ENCODE peak calls at places on chromosomes 16 and 17, in six cellular contexts. N is psoas muscle; B is pancreas; R is fibroblast of the aortic adventitia; S is fibroblast of pulmonary artery; M is CD4-positive, alpha-beta T cell. P is an unnamed sample.

GRCh38 chr16:11066231-11066870 is 122.0 kb downstream of the CLEC16A start:
- DNase-seq in N (no peak), B (no peak), R (no peak), S (no peak), M (no peak), P (no peak)

GRCh38 chr16:86865866-86866675 is 287.7 kb downstream of the FOXL1 start:
- DNase-seq in N (peak), B (no peak), R (no peak), S (peak), M (no peak), P (no peak)

GRCh38 chr17:82061047-82061925 is 4.3 kb downstream of the DUS1L start:
- DNase-seq in N (peak), B (no peak), R (no peak), S (no peak), M (no peak), P (no peak)

GRCh38 chr17:17412331-17412730 is 64.5 kb upstream of the MED9 start:
- DNase-seq in N (no peak), B (no peak), R (peak), S (peak), M (no peak), P (no peak)

GRCh38 chr17:13474073-13474800 is 127.5 kb downstream of the HS3ST3A1 start:
- DNase-seq in N (no peak), B (no peak), R (no peak), S (no peak), M (no peak), P (no peak)

GRCh38 chr16:51807551-51807950 is 656.5 kb upstream of the SALL1 start:
- DNase-seq in N (no peak), B (no peak), R (no peak), S (no peak), M (no peak), P (no peak)

GRCh38 chr17:28507567-28508195 is 1.5 kb downstream of the FOXN1 start:
- DNase-seq in N (no peak), B (no peak), R (no peak), S (no peak), M (no peak), P (no peak)

GRCh38 chr16:3459401-3460090 is 16.1 kb downstream of the NAA60 start:
- DNase-seq in N (no peak), B (no peak), R (peak), S (no peak), M (no peak), P (no peak)

GRCh38 chr17:17387461-17388362 is 84.5 kb downstream of the NT5M start:
- DNase-seq in N (no peak), B (peak), R (no peak), S (no peak), M (no peak), P (peak)

GRCh38 chr17:17729620-17730249 is 48.5 kb downstream of the RAI1 start:
- DNase-seq in N (no peak), B (no peak), R (no peak), S (no peak), M (peak), P (no peak)

GRCh38 chr17:65523411-65523810 is 38.0 kb downstream of the AXIN2 start:
- DNase-seq in N (no peak), B (no peak), R (no peak), S (peak), M (no peak), P (no peak)

GRCh38 chr17:19727466-19728113 is 11.2 kb upstream of the SLC47A2 start:
- DNase-seq in N (peak), B (peak), R (peak), S (peak), M (no peak), P (no peak)

GRCh38 chr17:29292071-29292991 is 1.6 kb downstream of the NUFIP2 start:
- DNase-seq in N (peak), B (peak), R (peak), S (peak), M (peak), P (peak)

GRCh38 chr16:24834459-24835335 is 11.1 kb upstream of the SLC5A11 start:
- DNase-seq in N (no peak), B (no peak), R (peak), S (peak), M (no peak), P (no peak)

GRCh38 chr16:84848991-84849634 is 29.3 kb downstream of the CRISPLD2 start:
- DNase-seq in N (no peak), B (no peak), R (no peak), S (no peak), M (no peak), P (no peak)

GRCh38 chr17:45403906-45404490 is 28.7 kb downstream of the ARHGAP27 start:
- DNase-seq in N (no peak), B (no peak), R (no peak), S (no peak), M (no peak), P (no peak)

GRCh38 chr16:66294507-66294906 is 72.0 kb upstream of the CDH5 start:
- DNase-seq in N (no peak), B (no peak), R (no peak), S (no peak), M (no peak), P (no peak)

GRCh38 chr17:64406321-64407200 is 15.9 kb upstream of the PECAM1 start:
- DNase-seq in N (no peak), B (no peak), R (no peak), S (peak), M (no peak), P (no peak)

GRCh38 chr16:3012828-3013420 is at the start of gene CLDN9:
- DNase-seq in N (no peak), B (no peak), R (no peak), S (no peak), M (no peak), P (peak)

GRCh38 chr16:4010225-4011158 is 105.8 kb downstream of the ADCY9 start:
- DNase-seq in N (no peak), B (no peak), R (no peak), S (no peak), M (no peak), P (no peak)

GRCh38 chr17:56599566-56599965 is 6.1 kb downstream of the NOG start:
- DNase-seq in N (no peak), B (no peak), R (no peak), S (no peak), M (peak), P (no peak)

GRCh38 chr16:876523-877241 is 76.1 kb upstream of the GNG13 start:
- DNase-seq in N (peak), B (no peak), R (no peak), S (no peak), M (no peak), P (no peak)

GRCh38 chr16:77373726-77374125 is 61.1 kb downstream of the ADAMTS18 start:
- DNase-seq in N (no peak), B (no peak), R (no peak), S (no peak), M (no peak), P (no peak)

GRCh38 chr17:80792373-80792781 is 199.3 kb upstream of the CHMP6 start:
- DNase-seq in N (no peak), B (no peak), R (no peak), S (peak), M (no peak), P (no peak)

GRCh38 chr16:73122604-73123386 is 74.9 kb upstream of the ZFHX3 start:
- DNase-seq in N (peak), B (peak), R (peak), S (peak), M (no peak), P (no peak)

GRCh38 chr16:24820522-24820921 is 25.2 kb upstream of the SLC5A11 start:
- DNase-seq in N (no peak), B (no peak), R (no peak), S (peak), M (no peak), P (no peak)

GRCh38 chr17:47837401-47838039 is 3.6 kb downstream of the SCRN2 start:
- DNase-seq in N (no peak), B (no peak), R (no peak), S (no peak), M (no peak), P (no peak)

GRCh38 chr17:61813211-61813610 is 50.1 kb downstream of the BRIP1 start:
- DNase-seq in N (no peak), B (no peak), R (peak), S (peak), M (no peak), P (no peak)

GRCh38 chr17:8843344-8843743 is 24.1 kb downstream of the PIK3R6 start:
- DNase-seq in N (no peak), B (no peak), R (peak), S (no peak), M (no peak), P (no peak)

GRCh38 chr17:82812601-82813000 is 27.2 kb downstream of the ZNF750 start:
- DNase-seq in N (no peak), B (no peak), R (no peak), S (no peak), M (no peak), P (no peak)

GRCh38 chr16:85395913-85396878 is 216.9 kb upstream of the GSE1 start:
- DNase-seq in N (no peak), B (peak), R (no peak), S (peak), M (no peak), P (peak)

GRCh38 chr16:9219811-9220210 is 128.4 kb downstream of the HAPSTR1 start:
- DNase-seq in N (no peak), B (no peak), R (no peak), S (no peak), M (no peak), P (no peak)

GRCh38 chr16:9226924-9227323 is 135.5 kb downstream of the HAPSTR1 start:
- DNase-seq in N (no peak), B (no peak), R (no peak), S (no peak), M (no peak), P (no peak)

GRCh38 chr16:9225527-9226316 is 134.3 kb downstream of the HAPSTR1 start:
- DNase-seq in N (no peak), B (no peak), R (no peak), S (peak), M (no peak), P (no peak)
- TF ChIP-seq CTCF in N (peak), B (no peak), R (peak), S (peak), M (no peak), P (no peak)

GRCh38 chr17:4884489-4884888 is 14.8 kb upstream of the C17orf107 start:
- DNase-seq in N (no peak), B (no peak), R (no peak), S (no peak), M (no peak), P (no peak)
- TF ChIP-seq CTCF in N (no peak), B (no peak), R (no peak), S (no peak), M (no peak), P (no peak)

DNA sequence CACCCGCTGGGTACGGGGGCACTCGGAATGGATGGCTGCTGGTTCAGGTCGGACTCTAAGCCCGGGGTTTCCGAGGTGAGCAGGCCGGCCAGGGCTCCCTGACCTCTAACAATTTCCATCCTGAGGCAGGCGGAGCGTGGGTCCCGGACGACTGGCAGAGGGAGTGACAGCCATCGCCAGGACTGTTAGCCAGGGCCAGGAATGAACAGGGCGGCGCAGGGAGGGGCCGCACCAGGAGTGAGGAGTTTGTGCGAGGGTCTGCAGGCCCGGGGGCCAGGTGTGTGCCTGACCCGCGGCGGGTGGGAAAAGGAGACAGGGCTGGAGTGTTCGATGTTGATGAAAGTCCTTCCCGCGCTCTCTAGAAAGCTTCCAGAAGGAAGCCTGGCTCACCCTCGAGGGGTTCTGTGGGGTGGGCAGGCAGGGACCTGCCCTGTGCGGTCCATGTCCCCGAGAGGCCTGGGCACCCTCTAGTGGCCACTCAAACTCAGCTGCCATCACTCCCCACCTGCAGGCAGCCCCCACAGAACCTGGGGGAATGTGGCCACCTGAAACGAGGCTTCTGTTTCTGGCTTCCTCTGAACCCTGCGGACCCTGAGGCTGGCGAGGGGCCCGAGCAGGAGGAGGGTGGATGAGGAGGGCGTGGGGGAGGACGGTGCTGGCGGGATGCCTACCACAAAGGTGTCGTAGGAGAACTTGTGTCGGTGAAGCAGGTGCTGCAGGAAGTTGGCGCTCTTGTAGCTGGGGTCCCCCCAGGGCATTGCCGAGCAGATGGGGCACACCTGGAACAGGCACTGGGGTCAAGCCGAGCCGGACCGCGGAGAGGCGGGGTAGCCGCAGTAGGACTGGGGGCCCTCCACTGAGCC is 8.1 kb downstream of the RNF166 start:
- DNase-seq in N (no peak), B (no peak), R (no peak), S (no peak), M (no peak), P (no peak)
- TF ChIP-seq CTCF in N (peak), B (no peak), R (no peak), S (peak), M (peak), P (no peak)

GRCh38 chr16:30979170-30980067 is 5.6 kb upstream of the HSD3B7 start:
- DNase-seq in N (no peak), B (no peak), R (no peak), S (no peak), M (no peak), P (peak)

GRCh38 chr16:30980068-30980371 is 5.0 kb upstream of the HSD3B7 start:
- DNase-seq in N (no peak), B (no peak), R (no peak), S (no peak), M (no peak), P (no peak)

GRCh38 chr16:30980434-30980833 is 4.6 kb upstream of the HSD3B7 start:
- DNase-seq in N (no peak), B (no peak), R (no peak), S (no peak), M (no peak), P (no peak)

GRCh38 chr16:30976486-30976885 is 8.5 kb upstream of the HSD3B7 start:
- DNase-seq in N (no peak), B (no peak), R (no peak), S (no peak), M (no peak), P (no peak)

GRCh38 chr16:30977502-30977901 is 7.5 kb upstream of the HSD3B7 start:
- DNase-seq in N (no peak), B (no peak), R (no peak), S (no peak), M (no peak), P (no peak)
- TF ChIP-seq CTCF in N (peak), B (no peak), R (peak), S (peak), M (no peak), P (no peak)

DNA sequence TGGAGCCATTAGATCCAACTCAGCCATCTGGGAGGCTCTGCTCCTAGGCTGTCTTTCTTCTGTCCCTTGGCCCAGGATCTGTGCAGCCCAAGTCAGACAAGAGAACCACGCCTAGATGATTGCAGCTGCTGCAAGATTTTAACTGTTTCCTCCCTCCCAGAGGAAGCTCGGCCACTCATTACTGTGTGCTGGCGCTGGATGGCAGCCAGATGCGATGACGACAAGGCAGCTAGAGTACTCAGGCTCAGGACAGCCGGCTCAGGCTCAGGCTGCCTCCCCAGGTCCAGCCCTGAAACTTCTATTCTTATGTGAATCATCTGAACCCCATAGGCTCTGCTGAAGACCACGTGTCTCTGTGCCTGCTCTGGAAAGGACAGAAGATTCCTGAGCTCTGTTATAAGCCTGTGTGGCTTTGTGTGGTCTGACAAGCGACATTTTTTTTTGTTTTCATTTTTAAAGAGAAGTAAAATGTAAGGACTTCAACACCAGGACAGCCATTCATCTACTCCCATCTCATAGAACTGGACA is 32.1 kb upstream of the FBXW10B start:
- DNase-seq in N (peak), B (peak), R (peak), S (peak), M (peak), P (peak)
- TF ChIP-seq CTCF in N (no peak), B (no peak), R (no peak), S (no peak), M (no peak), P (no peak)

GRCh38 chr16:70760221-70760620 is 40.7 kb downstream of the VAC14 start:
- DNase-seq in N (no peak), B (no peak), R (no peak), S (no peak), M (no peak), P (no peak)

GRCh38 chr16:70761656-70762055 is 39.3 kb downstream of the VAC14 start:
- DNase-seq in N (no peak), B (no peak), R (no peak), S (no peak), M (no peak), P (no peak)

GRCh38 chr16:70758786-70759185 is 42.2 kb downstream of the VAC14 start:
- DNase-seq in N (no peak), B (no peak), R (no peak), S (no peak), M (no peak), P (no peak)

GRCh38 chr16:70757183-70757582 is 43.8 kb downstream of the VAC14 start:
- DNase-seq in N (no peak), B (no peak), R (no peak), S (no peak), M (no peak), P (peak)

GRCh38 chr16:70759666-70760065 is 41.3 kb downstream of the VAC14 start:
- DNase-seq in N (no peak), B (no peak), R (no peak), S (no peak), M (no peak), P (no peak)
- TF ChIP-seq CTCF in N (no peak), B (no peak), R (no peak), S (no peak), M (no peak), P (no peak)

DNA sequence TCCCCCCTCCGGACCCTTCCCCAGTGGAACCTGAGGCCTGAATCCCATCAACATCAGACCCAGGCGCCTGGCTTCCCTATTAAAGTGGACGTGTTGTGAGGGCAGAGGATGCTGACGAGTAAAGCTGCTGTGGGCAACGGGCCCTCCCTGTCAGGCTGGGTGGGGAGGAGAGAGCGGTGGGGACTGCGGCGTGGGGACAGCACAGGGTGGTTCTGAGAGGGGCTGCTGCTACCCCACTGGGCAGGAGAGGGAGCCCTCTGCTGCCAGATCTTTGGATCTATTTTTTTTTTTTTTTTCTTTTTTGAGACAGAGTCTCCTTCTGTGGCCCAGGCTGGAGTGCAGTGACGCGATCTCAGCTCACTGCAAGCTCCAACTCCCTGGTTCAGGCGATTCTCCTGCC is 5.9 kb downstream of the CA5A start:
- DNase-seq in N (no peak), B (no peak), R (no peak), S (no peak), M (no peak), P (no peak)
- TF ChIP-seq CTCF in N (no peak), B (no peak), R (peak), S (peak), M (no peak), P (no peak)

GRCh38 chr17:59565171-59565958 is at the start of gene DHX40:
- DNase-seq in N (peak), B (peak), R (peak), S (peak), M (peak), P (peak)
- TF ChIP-seq CTCF in N (no peak), B (no peak), R (no peak), S (no peak), M (no peak), P (no peak)

DNA sequence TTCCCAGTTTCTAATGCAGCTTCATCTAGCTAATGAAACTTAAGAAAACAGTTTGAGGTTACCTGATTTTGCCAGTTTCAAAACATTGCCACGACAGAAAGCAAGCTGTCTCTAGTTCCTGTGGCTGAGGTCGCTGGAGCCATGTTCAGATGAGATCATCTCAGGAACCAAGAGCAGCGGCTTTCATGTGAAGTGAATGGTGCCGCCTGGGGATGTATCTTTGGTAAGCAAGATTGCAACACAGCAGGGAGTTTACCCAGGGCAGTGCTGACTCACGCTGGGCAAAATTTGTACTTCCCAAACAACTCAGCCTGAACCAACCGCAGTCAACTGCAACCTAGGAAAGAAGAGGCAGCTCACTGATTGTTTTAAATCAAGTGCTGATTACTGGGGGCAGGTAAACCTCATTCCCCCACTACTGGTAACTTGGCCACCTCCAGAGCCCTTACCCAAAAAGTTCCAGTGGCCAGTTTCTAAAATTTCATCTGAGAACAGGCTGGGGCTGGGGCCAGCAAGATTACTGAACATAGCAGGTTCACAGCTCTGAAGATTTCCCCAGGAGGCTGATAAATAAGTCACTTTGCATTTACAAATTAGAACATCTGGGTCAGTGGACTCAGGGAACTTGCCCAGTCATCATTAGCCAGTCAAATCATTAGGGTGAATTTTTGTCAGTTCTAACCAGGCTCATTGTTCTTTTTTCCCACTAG is at the start of gene RFFL:
- DNase-seq in N (peak), B (peak), R (peak), S (peak), M (peak), P (no peak)
- TF ChIP-seq CTCF in N (no peak), B (no peak), R (peak), S (peak), M (peak), P (peak)